ENCODE peak calls at places on chromosomes 6 and 20, in six cellular contexts. One of them, this sample, is unnamed.

GRCh38 chr6:134436281-134436815 is 118.4 kb upstream of the SGK1 start:
- DNase-seq in posterior cingulate gyrus: no peak
- DNase-seq in fibroblast of the conjunctiva: peak
- DNase-seq in activated CD8-positive, alpha-beta memory T cell treated with anti-CD3 and anti-CD28 coated beads, Interleukin-2, amount 50 U/mL, for 4 hours: peak
- DNase-seq in amygdala: no peak
- DNase-seq in activated T-helper 1 cell treated with anti-CD3 and anti-CD28 coated beads, Interleukin-12 subunit alpha, Interleukin-12 subunit beta, Interleukin-2, Interleukin-4 antibody, amounts not matched to agents 30 ng/mL and 10 ng/mL and 1 ng/mL, durations not matched to agents 14 hours and 24 hours and 36 hours: peak
- DNase-seq in this sample: no peak

GRCh38 chr20:35883341-35883777 is 70.9 kb downstream of the SCAND1 start:
- DNase-seq in posterior cingulate gyrus: no peak
- DNase-seq in fibroblast of the conjunctiva: no peak
- DNase-seq in activated CD8-positive, alpha-beta memory T cell treated with anti-CD3 and anti-CD28 coated beads, Interleukin-2, amount 50 U/mL, for 4 hours: no peak
- DNase-seq in amygdala: no peak
- DNase-seq in activated T-helper 1 cell treated with anti-CD3 and anti-CD28 coated beads, Interleukin-12 subunit alpha, Interleukin-12 subunit beta, Interleukin-2, Interleukin-4 antibody, amounts not matched to agents 30 ng/mL and 10 ng/mL and 1 ng/mL, durations not matched to agents 14 hours and 24 hours and 36 hours: no peak
- DNase-seq in this sample: no peak

GRCh38 chr20:53157443-53158408 is 185.6 kb downstream of the TSHZ2 start:
- DNase-seq in posterior cingulate gyrus: no peak
- DNase-seq in fibroblast of the conjunctiva: peak
- DNase-seq in activated CD8-positive, alpha-beta memory T cell treated with anti-CD3 and anti-CD28 coated beads, Interleukin-2, amount 50 U/mL, for 4 hours: peak
- DNase-seq in amygdala: no peak
- DNase-seq in activated T-helper 1 cell treated with anti-CD3 and anti-CD28 coated beads, Interleukin-12 subunit alpha, Interleukin-12 subunit beta, Interleukin-2, Interleukin-4 antibody, amounts not matched to agents 30 ng/mL and 10 ng/mL and 1 ng/mL, durations not matched to agents 14 hours and 24 hours and 36 hours: no peak
- DNase-seq in this sample: no peak

GRCh38 chr6:90459225-90459758 is 127.6 kb downstream of the MAP3K7 start:
- DNase-seq in posterior cingulate gyrus: no peak
- DNase-seq in fibroblast of the conjunctiva: no peak
- DNase-seq in activated CD8-positive, alpha-beta memory T cell treated with anti-CD3 and anti-CD28 coated beads, Interleukin-2, amount 50 U/mL, for 4 hours: no peak
- DNase-seq in amygdala: no peak
- DNase-seq in activated T-helper 1 cell treated with anti-CD3 and anti-CD28 coated beads, Interleukin-12 subunit alpha, Interleukin-12 subunit beta, Interleukin-2, Interleukin-4 antibody, amounts not matched to agents 30 ng/mL and 10 ng/mL and 1 ng/mL, durations not matched to agents 14 hours and 24 hours and 36 hours: no peak
- DNase-seq in this sample: no peak

GRCh38 chr6:437042-437402 is 45.5 kb downstream of the IRF4 start:
- DNase-seq in posterior cingulate gyrus: no peak
- DNase-seq in fibroblast of the conjunctiva: no peak
- DNase-seq in activated CD8-positive, alpha-beta memory T cell treated with anti-CD3 and anti-CD28 coated beads, Interleukin-2, amount 50 U/mL, for 4 hours: no peak
- DNase-seq in amygdala: no peak
- DNase-seq in activated T-helper 1 cell treated with anti-CD3 and anti-CD28 coated beads, Interleukin-12 subunit alpha, Interleukin-12 subunit beta, Interleukin-2, Interleukin-4 antibody, amounts not matched to agents 30 ng/mL and 10 ng/mL and 1 ng/mL, durations not matched to agents 14 hours and 24 hours and 36 hours: no peak
- DNase-seq in this sample: no peak

GRCh38 chr20:2602046-2602735 is 50.2 kb upstream of the NOP56 start:
- DNase-seq in posterior cingulate gyrus: no peak
- DNase-seq in fibroblast of the conjunctiva: no peak
- DNase-seq in activated CD8-positive, alpha-beta memory T cell treated with anti-CD3 and anti-CD28 coated beads, Interleukin-2, amount 50 U/mL, for 4 hours: no peak
- DNase-seq in amygdala: no peak
- DNase-seq in activated T-helper 1 cell treated with anti-CD3 and anti-CD28 coated beads, Interleukin-12 subunit alpha, Interleukin-12 subunit beta, Interleukin-2, Interleukin-4 antibody, amounts not matched to agents 30 ng/mL and 10 ng/mL and 1 ng/mL, durations not matched to agents 14 hours and 24 hours and 36 hours: no peak
- DNase-seq in this sample: no peak

GRCh38 chr20:50987493-50988210 is 29.0 kb downstream of the MOCS3 start:
- DNase-seq in posterior cingulate gyrus: no peak
- DNase-seq in fibroblast of the conjunctiva: peak
- DNase-seq in activated CD8-positive, alpha-beta memory T cell treated with anti-CD3 and anti-CD28 coated beads, Interleukin-2, amount 50 U/mL, for 4 hours: peak
- DNase-seq in amygdala: peak
- DNase-seq in activated T-helper 1 cell treated with anti-CD3 and anti-CD28 coated beads, Interleukin-12 subunit alpha, Interleukin-12 subunit beta, Interleukin-2, Interleukin-4 antibody, amounts not matched to agents 30 ng/mL and 10 ng/mL and 1 ng/mL, durations not matched to agents 14 hours and 24 hours and 36 hours: peak
- DNase-seq in this sample: no peak

GRCh38 chr6:15351631-15352030 is 105.8 kb downstream of the JARID2 start:
- DNase-seq in posterior cingulate gyrus: no peak
- DNase-seq in fibroblast of the conjunctiva: peak
- DNase-seq in activated CD8-positive, alpha-beta memory T cell treated with anti-CD3 and anti-CD28 coated beads, Interleukin-2, amount 50 U/mL, for 4 hours: no peak
- DNase-seq in amygdala: no peak
- DNase-seq in activated T-helper 1 cell treated with anti-CD3 and anti-CD28 coated beads, Interleukin-12 subunit alpha, Interleukin-12 subunit beta, Interleukin-2, Interleukin-4 antibody, amounts not matched to agents 30 ng/mL and 10 ng/mL and 1 ng/mL, durations not matched to agents 14 hours and 24 hours and 36 hours: no peak
- DNase-seq in this sample: no peak

GRCh38 chr6:166167258-166167731 is 356 bp downstream of the TBXT start:
- DNase-seq in posterior cingulate gyrus: no peak
- DNase-seq in fibroblast of the conjunctiva: no peak
- DNase-seq in activated CD8-positive, alpha-beta memory T cell treated with anti-CD3 and anti-CD28 coated beads, Interleukin-2, amount 50 U/mL, for 4 hours: no peak
- DNase-seq in amygdala: no peak
- DNase-seq in activated T-helper 1 cell treated with anti-CD3 and anti-CD28 coated beads, Interleukin-12 subunit alpha, Interleukin-12 subunit beta, Interleukin-2, Interleukin-4 antibody, amounts not matched to agents 30 ng/mL and 10 ng/mL and 1 ng/mL, durations not matched to agents 14 hours and 24 hours and 36 hours: no peak
- DNase-seq in this sample: no peak

This sample was measured in natural killer cell treated with Interleukin-12 subunit alpha and Interleukin-12 subunit beta and Interleukin-15 and Interleukin-18, amount 100 ng/mL, for 72 hours.